ENCODE peak calls at places on chromosome 17, in seven cellular contexts. J, O, Y, Q, W, F and E are unnamed samples.

GRCh38 chr17:56594528-56595418 is 1.3 kb downstream of the NOG start:
- DNase-seq in J (no peak), O (peak; percentile 15), Y (no peak), Q (no peak), W (peak; percentile 74), F (no peak), E (no peak)

GRCh38 chr17:56112086-56112485 is 41.2 kb upstream of the ANKFN1 start:
- DNase-seq in J (no peak), O (no peak), Y (no peak), Q (no peak), W (no peak), F (no peak), E (no peak)

GRCh38 chr17:56913000-56913866 is 616 bp downstream of the TRIM25 start:
- DNase-seq in J (no peak), O (no peak), Y (peak; percentile 73), Q (no peak), W (peak; percentile 79), F (no peak), E (peak; percentile 39)

GRCh38 chr17:78378225-78379133 is at the start of gene PGS1:
- DNase-seq in J (peak; percentile 49), O (peak; percentile 84), Y (peak; percentile 97), Q (no peak), W (peak; percentile 90), F (no peak), E (peak; percentile 81)

GRCh38 chr17:50259484-50260324 is 14.6 kb upstream of the TMEM92 start:
- DNase-seq in J (no peak), O (no peak), Y (peak; percentile 39), Q (no peak), W (no peak), F (no peak), E (peak; percentile 10)

GRCh38 chr17:15946611-15947120 is 1.7 kb downstream of the ADORA2B start:
- DNase-seq in J (no peak), O (no peak), Y (no peak), Q (no peak), W (no peak), F (no peak), E (no peak)

GRCh38 chr17:2847601-2848255 is 51.5 kb downstream of the RAP1GAP2 start:
- DNase-seq in J (no peak), O (no peak), Y (no peak), Q (no peak), W (no peak), F (no peak), E (no peak)

GRCh38 chr17:49762148-49762941 is 1.6 kb downstream of the FAM117A start:
- DNase-seq in J (no peak), O (peak; percentile 27), Y (no peak), Q (no peak), W (no peak), F (no peak), E (no peak)

GRCh38 chr17:4999429-5000093 is 1.8 kb downstream of the KIF1C start:
- DNase-seq in J (no peak), O (no peak), Y (no peak), Q (no peak), W (no peak), F (no peak), E (no peak)

GRCh38 chr17:63834431-63835166 is 7.1 kb upstream of the FTSJ3 start:
- DNase-seq in J (peak; percentile 83), O (peak; percentile 94), Y (peak; percentile 87), Q (peak; percentile 81), W (peak; percentile 70), F (no peak), E (peak; percentile 54)

GRCh38 chr17:81027591-81028505 is 7.1 kb upstream of the BAIAP2 start:
- DNase-seq in J (no peak), O (no peak), Y (peak; percentile 68), Q (no peak), W (no peak), F (no peak), E (no peak)

GRCh38 chr17:46943511-46944393 is 20.8 kb downstream of the GOSR2 start:
- DNase-seq in J (no peak), O (no peak), Y (peak; percentile 48), Q (peak; percentile 92), W (peak; percentile 57), F (no peak), E (peak; percentile 45)

GRCh38 chr17:40551874-40552768 is 13.2 kb downstream of the CCR7 start:
- DNase-seq in J (no peak), O (peak; percentile 83), Y (no peak), Q (peak; percentile 95), W (no peak), F (no peak), E (peak; percentile 0)

GRCh38 chr17:8162232-8162996 is at the start of gene VAMP2:
- DNase-seq in J (no peak), O (peak; percentile 70), Y (peak; percentile 54), Q (no peak), W (no peak), F (no peak), E (peak; percentile 69)

GRCh38 chr17:80964859-80965580 is 26.6 kb upstream of the CHMP6 start:
- DNase-seq in J (no peak), O (no peak), Y (no peak), Q (no peak), W (no peak), F (no peak), E (no peak)

GRCh38 chr17:53837131-53837530 is 14.4 kb downstream of the KIF2B start:
- DNase-seq in J (no peak), O (no peak), Y (no peak), Q (no peak), W (no peak), F (no peak), E (no peak)

GRCh38 chr17:29590979-29591736 is 1.7 kb upstream of the GIT1 start:
- DNase-seq in J (peak; percentile 48), O (no peak), Y (peak; percentile 83), Q (peak; percentile 58), W (no peak), F (no peak), E (peak; percentile 64)

GRCh38 chr17:42969006-42969581 is 4.8 kb upstream of the AARSD1 start:
- DNase-seq in J (no peak), O (no peak), Y (no peak), Q (no peak), W (no peak), F (no peak), E (peak; percentile 46)

DNA sequence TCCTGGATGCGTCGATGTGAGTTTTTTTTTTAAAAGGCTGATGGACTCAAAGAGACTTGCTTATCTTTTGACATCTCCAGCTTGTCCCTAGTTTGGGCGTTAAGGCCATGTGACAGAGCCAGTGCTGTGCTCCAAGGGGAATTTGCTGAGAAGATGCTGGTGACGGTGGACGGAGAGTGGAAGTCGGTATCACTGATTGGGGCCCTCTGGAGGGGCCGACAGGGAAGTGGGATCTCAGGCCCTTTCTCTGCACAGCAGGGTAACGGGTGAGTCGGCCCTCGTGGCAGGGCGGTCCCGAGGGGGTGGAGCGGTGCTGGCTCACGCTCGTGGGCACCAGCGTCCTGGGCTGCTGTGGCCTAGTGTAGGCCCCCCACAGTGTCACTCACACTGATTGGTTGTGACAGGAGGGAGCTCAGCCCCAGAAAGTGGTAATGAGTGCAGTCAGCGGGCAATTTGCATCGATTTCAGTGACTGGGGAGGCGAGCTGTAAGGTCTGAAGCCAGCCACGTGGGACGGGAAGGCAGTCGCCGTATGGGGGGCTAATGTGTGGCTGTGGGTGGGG is 91.3 kb downstream of the TBC1D16 start:
- DNase-seq in J (no peak), O (no peak), Y (peak; percentile 43), Q (no peak), W (no peak), F (no peak), E (no peak)
- TF ChIP-seq JUND in J (no peak), O (no peak), Y (no peak), Q (no peak), W (no peak), F (no peak), E (no peak)

DNA sequence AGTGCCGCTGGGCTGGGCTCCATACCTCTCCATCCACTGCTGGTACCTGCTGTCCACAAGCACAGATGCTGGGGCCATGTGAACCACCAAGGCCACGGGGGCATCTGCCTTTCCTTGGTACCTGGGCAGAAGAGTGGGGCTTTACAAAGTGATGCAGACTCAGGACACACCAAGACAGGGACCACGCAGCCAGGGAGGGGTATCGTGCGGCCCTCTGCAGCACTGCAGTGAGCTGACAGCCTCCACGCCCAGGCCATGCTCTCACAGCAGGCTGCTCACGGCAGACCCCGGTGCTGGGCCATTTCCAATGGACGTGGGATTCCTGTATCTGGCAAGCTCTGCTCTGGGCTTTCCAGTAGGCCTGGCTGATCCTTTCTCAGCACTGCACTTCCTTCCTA is 14.4 kb downstream of the ELAC2 start:
- DNase-seq in J (no peak), O (no peak), Y (no peak), Q (no peak), W (no peak), F (no peak), E (no peak)
- TF ChIP-seq JUND in J (no peak), O (no peak), Y (no peak), Q (no peak), W (no peak), F (no peak), E (no peak)

GRCh38 chr17:64992325-64992802 is 64.2 kb downstream of the GNA13 start:
- DNase-seq in J (peak; percentile 97), O (peak; percentile 48), Y (no peak), Q (peak; percentile 59), W (no peak), F (no peak), E (no peak)
- TF ChIP-seq JUND in J (peak; percentile 100), O (no peak), Y (no peak), Q (no peak), W (no peak), F (no peak), E (no peak)

GRCh38 chr17:62712011-62712615 is 84.6 kb downstream of the MRC2 start:
- DNase-seq in J (no peak), O (no peak), Y (no peak), Q (no peak), W (no peak), F (no peak), E (no peak)

GRCh38 chr17:62715882-62716390 is 88.5 kb downstream of the MRC2 start:
- DNase-seq in J (no peak), O (no peak), Y (no peak), Q (no peak), W (no peak), F (no peak), E (no peak)

GRCh38 chr17:62716834-62717588 is 89.5 kb downstream of the MRC2 start:
- DNase-seq in J (no peak), O (no peak), Y (no peak), Q (no peak), W (no peak), F (no peak), E (no peak)

GRCh38 chr17:62713096-62713870 is 85.8 kb downstream of the MRC2 start:
- DNase-seq in J (no peak), O (no peak), Y (no peak), Q (no peak), W (no peak), F (no peak), E (no peak)

DNA sequence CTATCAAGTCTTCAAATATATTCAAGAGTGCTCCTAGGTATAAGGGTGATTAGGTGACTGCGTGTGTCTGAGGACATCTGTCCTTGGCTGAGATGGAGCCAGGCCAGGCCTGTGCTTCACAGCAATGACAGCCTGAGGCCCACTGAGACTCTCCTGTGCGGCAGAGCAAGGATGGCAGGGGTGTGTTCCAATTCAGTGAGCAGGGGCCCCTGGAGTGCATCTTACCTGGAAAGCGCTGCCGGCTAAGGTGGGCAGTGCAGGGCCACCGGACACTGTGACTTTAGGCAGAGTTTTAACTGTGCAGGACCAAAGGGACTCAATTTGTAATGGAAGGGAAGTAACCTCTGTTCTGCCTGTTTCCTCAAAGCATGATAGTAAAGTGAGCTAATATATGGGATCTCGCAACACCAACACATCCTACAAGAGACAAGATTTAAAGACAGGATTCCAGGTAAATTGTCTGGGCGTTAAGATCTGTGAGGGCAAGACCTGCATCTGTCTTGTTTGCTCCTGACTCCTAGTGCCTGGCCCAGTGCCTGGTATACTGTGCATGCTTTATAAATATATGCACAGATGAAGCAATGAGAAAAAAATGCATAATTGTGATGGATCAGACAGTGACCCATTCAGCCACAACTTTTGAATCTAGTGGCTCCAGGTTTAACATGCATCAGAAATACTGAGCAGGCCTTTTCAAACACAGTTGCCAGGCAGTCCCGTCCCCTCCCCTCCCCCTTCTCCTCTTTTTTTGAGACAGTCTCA is 86.7 kb downstream of the MRC2 start:
- DNase-seq in J (no peak), O (peak; percentile 36), Y (no peak), Q (no peak), W (no peak), F (no peak), E (no peak)
- TF ChIP-seq JUND in J (no peak), O (peak; percentile 46), Y (peak; percentile 56), Q (no peak), W (no peak), F (no peak), E (no peak)